ENCODE peak calls at places on chromosomes 3 and 15, in four cellular contexts. A is activated CD4-positive, alpha-beta memory T cell treated with anti-CD3 and anti-CD28 coated beads for 36 hours; P is NAMALWA; J is NB4. C is an unnamed sample.

GRCh38 chr3:153163349-153164008 is 1.5 kb downstream of the RAP2B start:
- DNase-seq in J (peak), P (peak), A (no peak), C (no peak)

GRCh38 chr3:143266512-143266911 is 146.9 kb downstream of the CHST2 start:
- DNase-seq in P (no peak), J (no peak), A (no peak), C (no peak)

GRCh38 chr3:88440701-88441100 is 290.9 kb downstream of the C3orf38 start:
- DNase-seq in J (no peak), P (peak), A (no peak), C (no peak)

GRCh38 chr3:147699175-147699838 is 290.1 kb downstream of the ZIC1 start:
- DNase-seq in J (peak), P (no peak), A (no peak), C (no peak)

GRCh38 chr15:48370460-48370859 is 39.2 kb downstream of the DUT start:
- DNase-seq in A (no peak), P (no peak), J (peak), C (no peak)

GRCh38 chr15:38589502-38589901 is 24.9 kb upstream of the RASGRP1 start:
- DNase-seq in A (peak), P (no peak), J (peak), C (no peak)

GRCh38 chr3:173799073-173799830 is 401.7 kb downstream of the NLGN1 start:
- DNase-seq in A (no peak), P (no peak), J (no peak), C (no peak)

GRCh38 chr3:117633207-117633606 is 923.6 kb downstream of the TUSC7 start:
- DNase-seq in P (no peak), A (no peak), J (no peak), C (no peak)

GRCh38 chr3:108472011-108472591 is 38.3 kb downstream of the MYH15 start:
- DNase-seq in J (peak), P (no peak), A (no peak), C (no peak)

GRCh38 chr3:38122712-38123290 is 14.1 kb downstream of the ACAA1 start:
- DNase-seq in J (no peak), A (no peak), P (no peak), C (no peak)

GRCh38 chr3:30643763-30644462 is 37.5 kb downstream of the TGFBR2 start:
- DNase-seq in P (peak), A (peak), J (peak), C (no peak)

GRCh38 chr3:14256561-14257342 is 78.1 kb downstream of the LSM3 start:
- DNase-seq in J (no peak), A (no peak), P (no peak), C (no peak)

GRCh38 chr15:90343391-90343790 is 8.7 kb upstream of the ZNF774 start:
- DNase-seq in A (no peak), P (no peak), J (peak), C (no peak)

GRCh38 chr15:66071160-66071559 is 182.4 kb downstream of the MEGF11 start:
- DNase-seq in J (no peak), P (no peak), A (no peak), C (no peak)

GRCh38 chr3:150763122-150763840 is at the start of gene SIAH2:
- DNase-seq in J (peak), P (peak), A (peak), C (peak)

GRCh38 chr3:72554689-72555088 is 293.6 kb downstream of the SHQ1 start:
- DNase-seq in A (no peak), P (no peak), J (no peak), C (no peak)

GRCh38 chr3:8657804-8658311 is 13.3 kb upstream of the SSUH2 start:
- DNase-seq in P (no peak), A (no peak), J (no peak), C (no peak)

GRCh38 chr15:78209646-78210348 is 24.6 kb downstream of the ACSBG1 start:
- DNase-seq in A (no peak), J (no peak), P (no peak), C (peak)

GRCh38 chr3:8764528-8764927 is 4.9 kb downstream of the OXTR start:
- DNase-seq in J (no peak), P (no peak), A (no peak), C (no peak)

GRCh38 chr15:40941528-40942336 is 11.5 kb upstream of the CHAC1 start:
- DNase-seq in P (peak), J (peak), A (peak), C (peak)

GRCh38 chr3:82739390-82739789 is 977.9 kb upstream of the GBE1 start:
- DNase-seq in J (no peak), A (no peak), P (no peak), C (no peak)

GRCh38 chr15:47432831-47433230 is 284.5 kb upstream of the SEMA6D start:
- DNase-seq in P (no peak), A (no peak), J (no peak), C (no peak)

GRCh38 chr3:127168271-127168670 is 24.7 kb upstream of the PRR23E start:
- DNase-seq in A (no peak), J (no peak), P (no peak), C (no peak)

GRCh38 chr3:124383051-124383450 is 347.2 kb upstream of the UMPS start:
- DNase-seq in J (no peak), P (no peak), A (no peak), C (no peak)

GRCh38 chr3:6041894-6042293 is 819.0 kb upstream of the GRM7 start:
- DNase-seq in J (no peak), A (no peak), P (no peak), C (no peak)

GRCh38 chr3:184511741-184512140 is 49.8 kb upstream of the EPHB3 start:
- DNase-seq in A (no peak), J (no peak), P (no peak), C (no peak)

GRCh38 chr3:66383023-66383422 is 117.8 kb downstream of the LRIG1 start:
- DNase-seq in P (no peak), A (no peak), J (no peak), C (no peak)

GRCh38 chr3:101203411-101203810 is 117.0 kb downstream of the IMPG2 start:
- DNase-seq in J (no peak), A (no peak), P (no peak), C (no peak)

GRCh38 chr15:41340189-41340695 is 7.6 kb downstream of the NUSAP1 start:
- DNase-seq in P (no peak), J (no peak), A (no peak), C (no peak)

GRCh38 chr3:114331007-114331406 is 37.2 kb downstream of the TIGIT start:
- DNase-seq in A (no peak), J (no peak), P (no peak), C (no peak)

GRCh38 chr15:43253431-43254403 is 13.0 kb downstream of the TGM5 start:
- DNase-seq in P (no peak), J (no peak), A (peak), C (peak)

GRCh38 chr3:184145120-184145524 is 10.0 kb downstream of the EIF2B5 start:
- DNase-seq in A (peak), P (peak), J (peak), C (peak)

GRCh38 chr3:39468108-39468436 is 592 bp downstream of the MOBP start:
- DNase-seq in P (no peak), J (no peak), A (no peak), C (no peak)

GRCh38 chr3:31377045-31377642 is 155.6 kb upstream of the STT3B start:
- DNase-seq in J (peak), P (no peak), A (peak), C (peak)

GRCh38 chr3:123261666-123262065 is 59.9 kb downstream of the SEC22A start:
- DNase-seq in J (no peak), P (no peak), A (no peak), C (no peak)

GRCh38 chr3:126269360-126269759 is 87.8 kb downstream of the KLF15 start:
- DNase-seq in A (no peak), J (no peak), P (no peak), C (peak)

GRCh38 chr15:60318236-60318867 is 79.4 kb downstream of the ANXA2 start:
- DNase-seq in P (no peak), J (no peak), A (no peak), C (no peak)

GRCh38 chr3:61602466-61602865 is 41.1 kb downstream of the PTPRG start:
- DNase-seq in A (no peak), J (no peak), P (no peak), C (no peak)

GRCh38 chr3:127706785-127707351 is 34.1 kb downstream of the ABTB1 start:
- DNase-seq in P (no peak), J (no peak), A (no peak), C (no peak)

GRCh38 chr3:152458725-152459515 is 190.2 kb downstream of the MBNL1 start:
- DNase-seq in P (no peak), A (peak), J (peak), C (no peak)

C was measured in pancreas.